ENCODE peak calls at places on chromosomes 13 and 19, in six cellular contexts. X is heart left ventricle; W is transverse colon; F is CD8-positive, alpha-beta T cell; L is kidney epithelial cell; B is A549. E is an unnamed sample.

GRCh38 chr13:89627991-89628390 is 1719.5 kb upstream of the MIR17HG start:
- DNase-seq in X (no peak), W (no peak), L (peak; percentile 54), F (no peak), B (no peak), E (no peak)

GRCh38 chr19:19653597-19654147 is 9.8 kb downstream of the ATP13A1 start:
- DNase-seq in B (no peak), W (no peak), X (peak; percentile 18), L (no peak), F (no peak), E (no peak)

GRCh38 chr19:13207237-13208130 is 57.3 kb downstream of the IER2 start:
- DNase-seq in L (no peak), B (no peak), X (peak; percentile 45), W (no peak), F (no peak), E (no peak)

GRCh38 chr19:38830039-38830733 is 1.4 kb downstream of the ECH1 start:
- DNase-seq in B (no peak), W (no peak), F (no peak), L (no peak), X (no peak), E (no peak)

GRCh38 chr19:38733493-38734175 is 10.6 kb downstream of the CAPN12 start:
- DNase-seq in X (peak; percentile 32), B (peak; percentile 53), W (no peak), L (no peak), F (no peak), E (no peak)

GRCh38 chr13:51717786-51718398 is 86.1 kb downstream of the DHRS12 start:
- DNase-seq in W (no peak), L (no peak), F (no peak), X (no peak), B (no peak), E (no peak)

GRCh38 chr13:97140611-97141010 is 81.5 kb upstream of the MBNL2 start:
- DNase-seq in W (no peak), L (no peak), B (no peak), X (no peak), F (no peak), E (no peak)

GRCh38 chr19:33697766-33698165 is 76.0 kb downstream of the CHST8 start:
- DNase-seq in X (no peak), L (no peak), F (no peak), B (no peak), W (no peak), E (no peak)

GRCh38 chr19:35153701-35154534 is 617 bp upstream of the FXYD5 start:
- DNase-seq in X (peak; percentile 48), L (no peak), B (peak; percentile 71), W (peak; percentile 56), F (peak; percentile 80), E (no peak)

GRCh38 chr19:1161716-1162115 is 12.4 kb downstream of the SBNO2 start:
- DNase-seq in X (no peak), L (no peak), F (no peak), B (peak; percentile 80), W (peak; percentile 40), E (no peak)

GRCh38 chr19:16326401-16327130 is 1.9 kb downstream of the KLF2 start:
- DNase-seq in F (peak; percentile 57), L (no peak), X (peak; percentile 50), W (peak; percentile 55), B (no peak), E (no peak)

GRCh38 chr13:80177327-80177726 is 163.6 kb downstream of the SPRY2 start:
- DNase-seq in B (no peak), F (no peak), L (no peak), X (no peak), W (no peak), E (no peak)

GRCh38 chr19:41350735-41351338 is 2.9 kb downstream of the TGFB1 start:
- DNase-seq in L (no peak), X (no peak), F (no peak), B (no peak), W (no peak), E (no peak)

GRCh38 chr13:98301721-98302120 is 124.7 kb upstream of the RNF113B start:
- DNase-seq in X (no peak), W (no peak), B (no peak), L (no peak), F (no peak), E (no peak)

GRCh38 chr19:35346193-35347052 is 1.3 kb upstream of the FFAR1 start:
- DNase-seq in W (peak; percentile 63), B (no peak), L (no peak), F (peak; percentile 72), X (no peak), E (no peak)

GRCh38 chr19:40442328-40443130 is 1.6 kb downstream of the SERTAD3 start:
- DNase-seq in X (no peak), B (no peak), F (no peak), L (no peak), W (peak; percentile 26), E (no peak)

GRCh38 chr13:42078113-42078769 is 29.8 kb downstream of the DGKH start:
- DNase-seq in W (no peak), X (no peak), F (no peak), L (no peak), B (peak; percentile 23), E (no peak)

GRCh38 chr19:47723573-47723923 is 10.3 kb downstream of the EHD2 start:
- DNase-seq in L (peak; percentile 63), X (peak; percentile 80), W (peak; percentile 59), B (peak; percentile 92), F (no peak), E (no peak)

GRCh38 chr19:41031926-41032325 is 40.8 kb downstream of the CYP2B6 start:
- DNase-seq in L (no peak), W (no peak), B (no peak), X (no peak), F (no peak), E (no peak)

GRCh38 chr13:113639661-113640262 is 18.2 kb downstream of the ATP4B start:
- DNase-seq in F (no peak), X (peak; percentile 60), B (no peak), L (no peak), W (peak; percentile 8), E (no peak)

GRCh38 chr19:9727644-9728043 is 40.9 kb downstream of the ZNF846 start:
- DNase-seq in F (no peak), B (no peak), X (no peak), L (no peak), W (no peak), E (no peak)

GRCh38 chr19:5951338-5951861 is 26.5 kb downstream of the RANBP3 start:
- DNase-seq in B (no peak), L (no peak), X (no peak), F (no peak), W (no peak), E (no peak)
- H3K4me3 ChIP-seq in B (no peak overlapping the region), L (no peak overlapping the region), X (no peak overlapping the region), F (no peak overlapping the region), W (no peak overlapping the region), E (no peak overlapping the region)

GRCh38 chr19:3367572-3368440 is 1.4 kb downstream of the NFIC start:
- DNase-seq in W (no peak), L (no peak), X (no peak), F (no peak), B (no peak), E (no peak)
- H3K4me3 ChIP-seq in W (peak overlapping the region; percentile 91), L (peak overlapping the region; percentile 90), X (peak overlapping the region; percentile 88), F (no peak overlapping the region), B (peak overlapping the region; percentile 83), E (peak overlapping the region; percentile 76)

DNA sequence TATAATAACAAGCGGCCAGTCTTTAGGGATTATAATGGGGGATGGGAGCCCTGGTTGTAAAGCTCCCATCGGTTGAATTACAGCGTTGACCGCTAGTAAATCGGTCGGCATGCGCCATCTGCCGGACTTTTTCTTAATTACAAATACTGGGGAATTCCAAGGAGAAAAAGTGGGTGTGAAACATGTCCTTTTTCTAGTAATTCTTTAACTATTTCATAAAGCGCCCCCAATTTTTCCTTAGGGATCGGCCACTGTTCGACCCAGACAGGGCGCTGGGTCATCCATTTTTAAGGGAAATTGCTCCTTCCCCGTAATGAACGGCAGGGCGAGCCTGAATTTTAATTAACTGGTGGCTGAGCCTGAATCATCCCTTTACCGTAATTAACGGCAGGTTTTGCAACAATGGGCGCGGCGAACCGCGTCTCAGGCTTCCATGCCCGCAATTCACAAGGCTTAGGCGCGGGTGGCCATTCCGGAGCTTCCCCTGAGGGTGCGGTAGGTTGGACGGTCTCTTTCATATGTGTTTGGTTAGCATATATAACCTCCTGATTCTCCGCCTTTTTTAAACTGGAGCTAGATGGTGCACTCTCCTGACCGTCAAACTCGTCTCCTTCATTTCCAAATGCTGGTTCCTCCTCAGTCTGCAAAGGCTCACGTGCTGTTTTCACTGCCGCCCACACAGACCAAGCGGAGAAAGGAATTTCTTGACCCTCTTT is 30.2 kb upstream of the EVI5L start:
- DNase-seq in L (no peak), X (peak; percentile 53), B (peak; percentile 67), W (peak; percentile 67), F (peak; percentile 63), E (peak; percentile 55)
- H3K4me3 ChIP-seq in L (no peak overlapping the region), X (peak overlapping the region; percentile 4), B (peak overlapping the region; percentile 24), W (no peak overlapping the region), F (no peak overlapping the region), E (peak overlapping the region; percentile 51)

GRCh38 chr19:55368106-55368505 is 2.2 kb downstream of the IL11 start:
- DNase-seq in L (no peak), B (no peak), F (no peak), X (no peak), W (no peak), E (no peak)
- H3K4me3 ChIP-seq in L (peak overlapping the region; percentile 67), B (peak overlapping the region; percentile 85), F (no peak overlapping the region), X (no peak overlapping the region), W (no peak overlapping the region), E (peak overlapping the region; percentile 62)